ENCODE peak calls at places on chromosome X, in eight cellular contexts. P is EL; S is left lung; B is stimulated activated naive B cell treated with anti-CD40 and anti-IgM and Interleukin-4, amounts not matched to agents 10 μg/mL and 1 μg/mL and 100 μg/mL, for 72 hours; J is left cardiac atrium; V is iris pigment epithelial cell; A is astrocyte of the hippocampus; I is CD4-positive, alpha-beta T cell. C is an unnamed sample.
A peak's percentile ranks its signal among the peaks of the same experiment; 100 is the strongest.

GRCh38 chrX:27575565-27575964 is 14.6 kb upstream of the DCAF8L2 start:
- DNase-seq in S (no peak), I (no peak), P (no peak), J (no peak), V (peak; percentile 68), A (no peak), B (no peak), C (no peak)

GRCh38 chrX:76454456-76454927 is 27.0 kb downstream of the MAGEE1 start:
- DNase-seq in I (no peak), P (peak; percentile 11), B (peak; percentile 3), A (peak; percentile 28), S (no peak), V (peak; percentile 9), J (no peak), C (no peak)

GRCh38 chrX:106415276-106415895 is 196.4 kb upstream of the RADX start:
- DNase-seq in I (no peak), S (no peak), P (peak; percentile 0), J (no peak), V (peak; percentile 39), B (no peak), A (peak; percentile 42), C (no peak)

GRCh38 chrX:65750674-65751469 is 83.4 kb downstream of the MSN start:
- DNase-seq in B (peak; percentile 32), V (no peak), P (no peak), S (no peak), I (peak; percentile 9), A (no peak), J (no peak), C (no peak)

GRCh38 chrX:63764946-63765345 is 20.1 kb downstream of the ARHGEF9 start:
- DNase-seq in P (peak; percentile 60), A (no peak), I (no peak), V (peak; percentile 23), S (no peak), J (no peak), B (no peak), C (no peak)

GRCh38 chrX:39773923-39774803 is 323.6 kb downstream of the BCOR start:
- DNase-seq in V (peak; percentile 54), A (no peak), S (no peak), I (peak; percentile 7), B (no peak), P (no peak), J (no peak), C (no peak)

GRCh38 chrX:47501226-47502071 is 18.4 kb upstream of the ZNF41 start:
- DNase-seq in V (peak; percentile 77), A (peak; percentile 23), I (no peak), P (peak; percentile 47), S (no peak), B (no peak), J (no peak), C (no peak)

GRCh38 chrX:136768469-136769084 is 12.2 kb downstream of the ARHGEF6 start:
- DNase-seq in B (peak; percentile 6), S (peak; percentile 61), V (peak; percentile 80), J (peak; percentile 54), I (peak; percentile 31), A (peak; percentile 79), P (peak; percentile 88), C (no peak)

GRCh38 chrX:49242545-49243066 is 7.3 kb downstream of the CCDC22 start:
- DNase-seq in P (peak; percentile 13), B (no peak), A (no peak), I (no peak), V (no peak), S (no peak), J (no peak), C (no peak)

GRCh38 chrX:78029663-78030062 is 60.2 kb upstream of the PGAM4 start:
- DNase-seq in J (no peak), I (no peak), B (no peak), P (peak; percentile 39), A (peak; percentile 40), S (no peak), V (peak; percentile 17), C (no peak)

GRCh38 chrX:47248576-47248975 is 15.8 kb downstream of the USP11 start:
- DNase-seq in V (no peak), B (no peak), A (no peak), J (no peak), P (no peak), S (no peak), I (no peak), C (no peak)

C was measured in RWPE2.